ENCODE peak calls at places on chromosomes 2 and 18, in five cellular contexts. D is GM23338; J is IMR-90; H is CD8-positive, alpha-beta T cell; B is adipocyte. A is an unnamed sample.

GRCh38 chr2:226891780-226892590 is 56.1 kb downstream of the RHBDD1 start:
- DNase-seq in D (no peak), J (peak; percentile 92), H (no peak), B (peak; percentile 92), A (peak; percentile 51)

GRCh38 chr2:20914087-20914486 is 91.2 kb upstream of the LDAH start:
- DNase-seq in D (no peak), J (no peak), H (no peak), B (no peak), A (no peak)

GRCh38 chr2:96090181-96090500 is 26.2 kb downstream of the ADRA2B start:
- DNase-seq in D (no peak), J (no peak), H (no peak), B (no peak), A (no peak)

GRCh38 chr18:23270999-23271680 is 135.9 kb downstream of the CABLES1 start:
- DNase-seq in D (no peak), J (peak; percentile 18), H (no peak), B (peak; percentile 16), A (no peak)

GRCh38 chr2:234111523-234111922 is 61.0 kb downstream of the SPP2 start:
- DNase-seq in D (no peak), J (peak; percentile 7), H (no peak), B (peak; percentile 32), A (peak; percentile 96)

GRCh38 chr2:126704434-126705165 is 48.6 kb downstream of the GYPC start:
- DNase-seq in D (no peak), J (peak; percentile 61), H (no peak), B (no peak), A (no peak)

GRCh38 chr2:675460-675859 is 1.7 kb downstream of the TMEM18 start:
- DNase-seq in D (no peak), J (peak; percentile 23), H (no peak), B (no peak), A (no peak)

GRCh38 chr18:79944126-79944731 is 7.2 kb downstream of the SLC66A2 start:
- DNase-seq in D (peak; percentile 31), J (no peak), H (no peak), B (no peak), A (no peak)

GRCh38 chr2:150624001-150624401 is 136.5 kb upstream of the RND3 start:
- DNase-seq in D (no peak), J (no peak), H (no peak), B (no peak), A (peak; percentile 48)

GRCh38 chr2:241678784-241679540 is 7.7 kb downstream of the DTYMK start:
- DNase-seq in D (no peak), J (no peak), H (no peak), B (no peak), A (no peak)

GRCh38 chr2:10180271-10180670 is 57.7 kb downstream of the RRM2 start:
- DNase-seq in D (no peak), J (no peak), H (no peak), B (no peak), A (no peak)

GRCh38 chr2:16284941-16285625 is 344.7 kb downstream of the MYCN start:
- DNase-seq in D (no peak), J (no peak), H (no peak), B (no peak), A (no peak)

GRCh38 chr2:85087541-85087940 is 45.7 kb upstream of the TCF7L1 start:
- DNase-seq in D (no peak), J (no peak), H (no peak), B (no peak), A (no peak)

GRCh38 chr2:240433973-240434727 is 1.3 kb upstream of the GPC1 start:
- DNase-seq in D (no peak), J (peak; percentile 98), H (no peak), B (peak; percentile 86), A (peak; percentile 98)

GRCh38 chr2:68832161-68832869 is 38.9 kb downstream of the BMP10 start:
- DNase-seq in D (no peak), J (peak; percentile 78), H (no peak), B (no peak), A (peak; percentile 76)

GRCh38 chr2:223051580-223052375 is at the start of gene KCNE4:
- DNase-seq in D (peak; percentile 27), J (peak; percentile 82), H (no peak), B (peak; percentile 74), A (no peak)

GRCh38 chr2:179909845-179910734 is 48.7 kb upstream of the ZNF385B start:
- DNase-seq in D (no peak), J (no peak), H (no peak), B (no peak), A (no peak)

GRCh38 chr2:163565192-163565591 is 170.6 kb downstream of the FIGN start:
- DNase-seq in D (no peak), J (no peak), H (no peak), B (no peak), A (peak; percentile 38)

GRCh38 chr2:183059561-183059960 is 19.0 kb upstream of the DUSP19 start:
- DNase-seq in D (no peak), J (peak; percentile 89), H (no peak), B (peak; percentile 84), A (peak; percentile 95)

GRCh38 chr2:219297766-219298456 is 11.3 kb downstream of the PTPRN start:
- DNase-seq in D (no peak), J (no peak), H (no peak), B (no peak), A (no peak)

GRCh38 chr2:215189393-215189792 is 51.0 kb upstream of the ABCA12 start:
- DNase-seq in D (no peak), J (no peak), H (no peak), B (no peak), A (peak; percentile 100)

GRCh38 chr2:149451417-149452165 is 121.2 kb downstream of the LYPD6 start:
- DNase-seq in D (no peak), J (no peak), H (no peak), B (no peak), A (no peak)

GRCh38 chr2:167310442-167310841 is 422.2 kb downstream of the XIRP2 start:
- DNase-seq in D (peak; percentile 62), J (no peak), H (no peak), B (no peak), A (no peak)

GRCh38 chr2:19955544-19956422 is 34.1 kb downstream of the WDR35 start:
- DNase-seq in D (peak; percentile 90), J (peak; percentile 77), H (peak; percentile 24), B (peak; percentile 88), A (peak; percentile 71)

GRCh38 chr2:16247371-16248177 is 307.2 kb downstream of the MYCN start:
- DNase-seq in D (no peak), J (no peak), H (no peak), B (no peak), A (peak; percentile 69)

GRCh38 chr2:172252154-172252553 is 149.5 kb upstream of the DLX2 start:
- DNase-seq in D (no peak), J (no peak), H (no peak), B (no peak), A (no peak)
- H3K27me3 ChIP-seq in D (no peaks in the 10 kb centered on the region), J (no peaks in the 10 kb centered on the region), H (no peaks in the 10 kb centered on the region), B (no peaks in the 10 kb centered on the region), A (no peaks in the 10 kb centered on the region)

DNA sequence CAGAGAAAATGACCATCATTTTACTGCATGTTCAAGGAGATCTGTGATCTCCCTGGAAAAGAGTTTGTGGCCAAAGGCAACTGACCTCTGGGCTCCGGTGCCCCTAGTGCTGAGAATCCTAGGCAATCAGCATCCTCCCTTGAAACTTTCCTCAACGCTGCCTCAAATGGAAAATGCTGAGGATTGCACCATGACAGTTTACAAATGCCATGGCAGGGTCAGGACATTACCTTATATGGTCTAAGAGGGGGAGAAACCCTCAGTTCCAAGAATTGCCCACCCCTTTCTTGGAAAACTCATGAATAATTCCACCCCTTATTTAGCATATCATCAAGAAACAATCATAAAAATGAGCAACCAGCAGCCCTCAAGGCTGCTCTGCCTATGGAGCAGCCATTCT is 48.3 kb downstream of the ALPK2 start:
- DNase-seq in D (peak; percentile 81), J (peak; percentile 60), H (no peak), B (peak; percentile 74), A (no peak)
- H3K27me3 ChIP-seq in D (no peaks in the 10 kb centered on the region), J (no peaks in the 10 kb centered on the region), H (no peaks in the 10 kb centered on the region), B (no peaks in the 10 kb centered on the region), A (peaks cover 2% of the 10 kb centered on the region)

GRCh38 chr2:44799754-44800153 is 141.7 kb upstream of the SIX3 start:
- DNase-seq in D (no peak), J (no peak), H (no peak), B (no peak), A (no peak)
- H3K27me3 ChIP-seq in D (peaks cover 42% of the 10 kb centered on the region), J (peaks cover 52% of the 10 kb centered on the region), H (peaks cover 20% of the 10 kb centered on the region), B (peaks cover 68% of the 10 kb centered on the region), A (peaks cover 33% of the 10 kb centered on the region)

GRCh38 chr2:37654419-37654818 is 17.0 kb downstream of the CDC42EP3 start:
- DNase-seq in D (peak; percentile 35), J (no peak), H (no peak), B (no peak), A (no peak)
- H3K27me3 ChIP-seq in D (peaks cover 10% of the 10 kb centered on the region), J (no peaks in the 10 kb centered on the region), H (no peaks in the 10 kb centered on the region), B (no peaks in the 10 kb centered on the region), A (no peaks in the 10 kb centered on the region)

GRCh38 chr2:31134450-31134849 is 3.8 kb downstream of the GALNT14 start:
- DNase-seq in D (no peak), J (no peak), H (no peak), B (no peak), A (no peak)
- H3K27me3 ChIP-seq in D (peaks cover 45% of the 10 kb centered on the region), J (peaks cover 51% of the 10 kb centered on the region), H (peaks cover 17% of the 10 kb centered on the region), B (peaks cover 53% of the 10 kb centered on the region), A (no peaks in the 10 kb centered on the region)

GRCh38 chr2:170717599-170717963 is 2.4 kb downstream of the SP5 start:
- DNase-seq in D (no peak), J (no peak), H (no peak), B (no peak), A (no peak)

GRCh38 chr2:170714156-170715061 is 728 bp upstream of the SP5 start:
- DNase-seq in D (peak; percentile 51), J (no peak), H (no peak), B (peak; percentile 15), A (no peak)

GRCh38 chr2:170715062-170715931 is at the start of gene SP5:
- DNase-seq in D (peak; percentile 92), J (peak; percentile 29), H (no peak), B (peak; percentile 45), A (peak; percentile 20)

GRCh38 chr2:170716851-170717598 is 1.9 kb downstream of the SP5 start:
- DNase-seq in D (peak; percentile 87), J (peak; percentile 5), H (no peak), B (peak; percentile 22), A (no peak)

DNA sequence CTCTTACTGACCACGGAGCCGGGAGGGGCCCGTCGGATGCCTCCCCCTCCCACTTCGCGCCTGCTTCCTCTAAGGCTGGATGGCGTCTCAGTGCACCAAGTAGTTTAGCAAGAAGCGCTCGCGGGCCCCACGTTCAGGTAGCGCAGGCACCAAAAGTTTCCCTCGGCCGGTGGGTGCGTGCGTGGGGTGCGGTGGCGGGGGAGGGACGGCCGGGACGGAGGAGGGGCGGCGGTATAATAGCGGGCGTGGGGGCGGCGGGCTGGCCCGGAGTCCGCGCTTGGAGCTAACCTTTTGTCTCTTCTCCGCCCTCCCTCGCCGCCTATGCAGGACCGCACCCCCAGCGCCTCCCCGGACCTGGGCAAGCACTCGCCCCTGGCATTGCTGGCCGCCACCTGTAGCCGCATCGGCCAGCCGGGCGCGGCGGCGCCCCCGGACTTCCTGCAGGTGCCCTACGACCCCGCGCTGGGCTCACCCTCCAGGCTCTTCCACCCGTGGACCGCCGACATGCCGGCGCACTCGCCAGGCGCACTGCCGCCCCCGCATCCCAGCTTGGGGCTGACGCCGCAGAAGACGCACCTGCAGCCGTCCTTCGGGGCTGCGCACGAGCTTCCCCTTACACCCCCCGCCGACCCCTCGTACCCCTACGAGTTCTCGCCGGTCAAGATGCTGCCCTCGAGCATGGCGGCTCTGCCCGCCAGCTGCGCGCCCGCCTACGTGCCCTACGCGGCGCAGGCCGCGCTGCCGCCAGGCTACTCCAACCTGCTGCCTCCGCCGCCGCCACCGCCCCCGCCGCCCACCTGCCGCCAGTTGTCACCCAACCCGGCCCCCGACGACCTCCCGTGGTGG is 1.0 kb downstream of the SP5 start:
- DNase-seq in D (peak; percentile 52), J (no peak), H (no peak), B (no peak), A (no peak)
- H3K27me3 ChIP-seq in D (peaks cover 100% of the 10 kb centered on the region), J (peaks cover 71% of the 10 kb centered on the region), H (peaks cover 47% of the 10 kb centered on the region), B (peaks cover 43% of the 10 kb centered on the region), A (peaks cover 52% of the 10 kb centered on the region)

A was measured in bronchial epithelial cell.